ENCODE peak calls at places on chromosome 3, in six cellular contexts. One of them, this sample, is unnamed.
A peak's percentile ranks its signal among the peaks of the same experiment; 100 is the strongest.

GRCh38 chr3:94083261-94083660 is 20.4 kb downstream of the NSUN3 start:
- DNase-seq in WTC11: no peak
- DNase-seq in stimulated activated naive B cell treated with anti-CD40 and anti-IgM and Interleukin-4, amounts not matched to agents 10 μg/mL and 1 μg/mL and 100 μg/mL, for 72 hours: no peak
- DNase-seq in stimulated activated CD4-positive, alpha-beta T cell treated with anti-CD3 and anti-CD28 coated beads, Interleukin-2, amount 100 ng/mL, for 24 hours: no peak
- DNase-seq in HTR-8/SVneo: no peak
- DNase-seq in NCI-H1436: no peak
- DNase-seq in this sample: no peak

GRCh38 chr3:123576119-123576518 is 8.7 kb downstream of the HACD2 start:
- DNase-seq in WTC11: no peak
- DNase-seq in stimulated activated naive B cell treated with anti-CD40 and anti-IgM and Interleukin-4, amounts not matched to agents 10 μg/mL and 1 μg/mL and 100 μg/mL, for 72 hours: peak; percentile 25
- DNase-seq in stimulated activated CD4-positive, alpha-beta T cell treated with anti-CD3 and anti-CD28 coated beads, Interleukin-2, amount 100 ng/mL, for 24 hours: peak; percentile 16
- DNase-seq in HTR-8/SVneo: no peak
- DNase-seq in NCI-H1436: no peak
- DNase-seq in this sample: no peak

GRCh38 chr3:189430166-189430565 is 201.0 kb upstream of the TP63 start:
- DNase-seq in WTC11: no peak
- DNase-seq in stimulated activated naive B cell treated with anti-CD40 and anti-IgM and Interleukin-4, amounts not matched to agents 10 μg/mL and 1 μg/mL and 100 μg/mL, for 72 hours: no peak
- DNase-seq in stimulated activated CD4-positive, alpha-beta T cell treated with anti-CD3 and anti-CD28 coated beads, Interleukin-2, amount 100 ng/mL, for 24 hours: no peak
- DNase-seq in HTR-8/SVneo: no peak
- DNase-seq in NCI-H1436: no peak
- DNase-seq in this sample: no peak

GRCh38 chr3:40877651-40878463 is 321.4 kb upstream of the CTNNB1 start:
- DNase-seq in WTC11: no peak
- DNase-seq in stimulated activated naive B cell treated with anti-CD40 and anti-IgM and Interleukin-4, amounts not matched to agents 10 μg/mL and 1 μg/mL and 100 μg/mL, for 72 hours: no peak
- DNase-seq in stimulated activated CD4-positive, alpha-beta T cell treated with anti-CD3 and anti-CD28 coated beads, Interleukin-2, amount 100 ng/mL, for 24 hours: no peak
- DNase-seq in HTR-8/SVneo: no peak
- DNase-seq in NCI-H1436: no peak
- DNase-seq in this sample: no peak

GRCh38 chr3:178131801-178132200 is 404.4 kb upstream of the KCNMB2 start:
- DNase-seq in WTC11: no peak
- DNase-seq in stimulated activated naive B cell treated with anti-CD40 and anti-IgM and Interleukin-4, amounts not matched to agents 10 μg/mL and 1 μg/mL and 100 μg/mL, for 72 hours: no peak
- DNase-seq in stimulated activated CD4-positive, alpha-beta T cell treated with anti-CD3 and anti-CD28 coated beads, Interleukin-2, amount 100 ng/mL, for 24 hours: no peak
- DNase-seq in HTR-8/SVneo: no peak
- DNase-seq in NCI-H1436: no peak
- DNase-seq in this sample: no peak

GRCh38 chr3:53040361-53040820 is 5.5 kb downstream of the SFMBT1 start:
- DNase-seq in WTC11: no peak
- DNase-seq in stimulated activated naive B cell treated with anti-CD40 and anti-IgM and Interleukin-4, amounts not matched to agents 10 μg/mL and 1 μg/mL and 100 μg/mL, for 72 hours: no peak
- DNase-seq in stimulated activated CD4-positive, alpha-beta T cell treated with anti-CD3 and anti-CD28 coated beads, Interleukin-2, amount 100 ng/mL, for 24 hours: no peak
- DNase-seq in HTR-8/SVneo: no peak
- DNase-seq in NCI-H1436: no peak
- DNase-seq in this sample: no peak

GRCh38 chr3:146796078-146796477 is 190.9 kb upstream of the PLSCR5 start:
- DNase-seq in WTC11: no peak
- DNase-seq in stimulated activated naive B cell treated with anti-CD40 and anti-IgM and Interleukin-4, amounts not matched to agents 10 μg/mL and 1 μg/mL and 100 μg/mL, for 72 hours: no peak
- DNase-seq in stimulated activated CD4-positive, alpha-beta T cell treated with anti-CD3 and anti-CD28 coated beads, Interleukin-2, amount 100 ng/mL, for 24 hours: no peak
- DNase-seq in HTR-8/SVneo: no peak
- DNase-seq in NCI-H1436: no peak
- DNase-seq in this sample: no peak

GRCh38 chr3:49657208-49657915 is 16.8 kb upstream of the APEH start:
- DNase-seq in WTC11: no peak
- DNase-seq in stimulated activated naive B cell treated with anti-CD40 and anti-IgM and Interleukin-4, amounts not matched to agents 10 μg/mL and 1 μg/mL and 100 μg/mL, for 72 hours: no peak
- DNase-seq in stimulated activated CD4-positive, alpha-beta T cell treated with anti-CD3 and anti-CD28 coated beads, Interleukin-2, amount 100 ng/mL, for 24 hours: no peak
- DNase-seq in HTR-8/SVneo: no peak
- DNase-seq in NCI-H1436: no peak
- DNase-seq in this sample: no peak

GRCh38 chr3:94548581-94549316 is 485.9 kb downstream of the NSUN3 start:
- DNase-seq in WTC11: peak; percentile 29
- DNase-seq in stimulated activated naive B cell treated with anti-CD40 and anti-IgM and Interleukin-4, amounts not matched to agents 10 μg/mL and 1 μg/mL and 100 μg/mL, for 72 hours: no peak
- DNase-seq in stimulated activated CD4-positive, alpha-beta T cell treated with anti-CD3 and anti-CD28 coated beads, Interleukin-2, amount 100 ng/mL, for 24 hours: no peak
- DNase-seq in HTR-8/SVneo: no peak
- DNase-seq in NCI-H1436: no peak
- DNase-seq in this sample: no peak

GRCh38 chr3:194269610-194270145 is 81.5 kb downstream of the CPN2 start:
- DNase-seq in WTC11: peak; percentile 83
- DNase-seq in stimulated activated naive B cell treated with anti-CD40 and anti-IgM and Interleukin-4, amounts not matched to agents 10 μg/mL and 1 μg/mL and 100 μg/mL, for 72 hours: no peak
- DNase-seq in stimulated activated CD4-positive, alpha-beta T cell treated with anti-CD3 and anti-CD28 coated beads, Interleukin-2, amount 100 ng/mL, for 24 hours: no peak
- DNase-seq in HTR-8/SVneo: no peak
- DNase-seq in NCI-H1436: no peak
- DNase-seq in this sample: no peak

GRCh38 chr3:39435006-39435748 is 28.7 kb downstream of the RPSA start:
- DNase-seq in WTC11: no peak
- DNase-seq in stimulated activated naive B cell treated with anti-CD40 and anti-IgM and Interleukin-4, amounts not matched to agents 10 μg/mL and 1 μg/mL and 100 μg/mL, for 72 hours: no peak
- DNase-seq in stimulated activated CD4-positive, alpha-beta T cell treated with anti-CD3 and anti-CD28 coated beads, Interleukin-2, amount 100 ng/mL, for 24 hours: no peak
- DNase-seq in HTR-8/SVneo: no peak
- DNase-seq in NCI-H1436: no peak
- DNase-seq in this sample: no peak

GRCh38 chr3:159604151-159604581 is 384.5 kb upstream of the IL12A start:
- DNase-seq in WTC11: no peak
- DNase-seq in stimulated activated naive B cell treated with anti-CD40 and anti-IgM and Interleukin-4, amounts not matched to agents 10 μg/mL and 1 μg/mL and 100 μg/mL, for 72 hours: no peak
- DNase-seq in stimulated activated CD4-positive, alpha-beta T cell treated with anti-CD3 and anti-CD28 coated beads, Interleukin-2, amount 100 ng/mL, for 24 hours: no peak
- DNase-seq in HTR-8/SVneo: no peak
- DNase-seq in NCI-H1436: no peak
- DNase-seq in this sample: no peak

GRCh38 chr3:128432898-128433629 is 33.6 kb downstream of the DNAJB8 start:
- DNase-seq in WTC11: peak; percentile 68
- DNase-seq in stimulated activated naive B cell treated with anti-CD40 and anti-IgM and Interleukin-4, amounts not matched to agents 10 μg/mL and 1 μg/mL and 100 μg/mL, for 72 hours: no peak
- DNase-seq in stimulated activated CD4-positive, alpha-beta T cell treated with anti-CD3 and anti-CD28 coated beads, Interleukin-2, amount 100 ng/mL, for 24 hours: no peak
- DNase-seq in HTR-8/SVneo: no peak
- DNase-seq in NCI-H1436: peak; percentile 19
- DNase-seq in this sample: no peak

GRCh38 chr3:1326546-1326945 is 233.7 kb downstream of the CNTN6 start:
- DNase-seq in WTC11: no peak
- DNase-seq in stimulated activated naive B cell treated with anti-CD40 and anti-IgM and Interleukin-4, amounts not matched to agents 10 μg/mL and 1 μg/mL and 100 μg/mL, for 72 hours: no peak
- DNase-seq in stimulated activated CD4-positive, alpha-beta T cell treated with anti-CD3 and anti-CD28 coated beads, Interleukin-2, amount 100 ng/mL, for 24 hours: no peak
- DNase-seq in HTR-8/SVneo: no peak
- DNase-seq in NCI-H1436: no peak
- DNase-seq in this sample: no peak

GRCh38 chr3:197308591-197308990 is 10.2 kb upstream of the DLG1 start:
- DNase-seq in WTC11: no peak
- DNase-seq in stimulated activated naive B cell treated with anti-CD40 and anti-IgM and Interleukin-4, amounts not matched to agents 10 μg/mL and 1 μg/mL and 100 μg/mL, for 72 hours: no peak
- DNase-seq in stimulated activated CD4-positive, alpha-beta T cell treated with anti-CD3 and anti-CD28 coated beads, Interleukin-2, amount 100 ng/mL, for 24 hours: no peak
- DNase-seq in HTR-8/SVneo: no peak
- DNase-seq in NCI-H1436: no peak
- DNase-seq in this sample: no peak

GRCh38 chr3:39108309-39108708 is 829 bp downstream of the TTC21A start:
- DNase-seq in WTC11: no peak
- DNase-seq in stimulated activated naive B cell treated with anti-CD40 and anti-IgM and Interleukin-4, amounts not matched to agents 10 μg/mL and 1 μg/mL and 100 μg/mL, for 72 hours: peak; percentile 40
- DNase-seq in stimulated activated CD4-positive, alpha-beta T cell treated with anti-CD3 and anti-CD28 coated beads, Interleukin-2, amount 100 ng/mL, for 24 hours: no peak
- DNase-seq in HTR-8/SVneo: no peak
- DNase-seq in NCI-H1436: no peak
- DNase-seq in this sample: no peak

GRCh38 chr3:127412578-127413317 is 124.9 kb upstream of the PRR20G start:
- DNase-seq in WTC11: no peak
- DNase-seq in stimulated activated naive B cell treated with anti-CD40 and anti-IgM and Interleukin-4, amounts not matched to agents 10 μg/mL and 1 μg/mL and 100 μg/mL, for 72 hours: no peak
- DNase-seq in stimulated activated CD4-positive, alpha-beta T cell treated with anti-CD3 and anti-CD28 coated beads, Interleukin-2, amount 100 ng/mL, for 24 hours: no peak
- DNase-seq in HTR-8/SVneo: no peak
- DNase-seq in NCI-H1436: no peak
- DNase-seq in this sample: no peak

GRCh38 chr3:123071146-123071545 is 4.3 kb downstream of the PDIA5 start:
- DNase-seq in WTC11: peak; percentile 46
- DNase-seq in stimulated activated naive B cell treated with anti-CD40 and anti-IgM and Interleukin-4, amounts not matched to agents 10 μg/mL and 1 μg/mL and 100 μg/mL, for 72 hours: no peak
- DNase-seq in stimulated activated CD4-positive, alpha-beta T cell treated with anti-CD3 and anti-CD28 coated beads, Interleukin-2, amount 100 ng/mL, for 24 hours: no peak
- DNase-seq in HTR-8/SVneo: no peak
- DNase-seq in NCI-H1436: peak; percentile 21
- DNase-seq in this sample: peak; percentile 71

GRCh38 chr3:150348500-150348899 is 59.6 kb upstream of the TSC22D2 start:
- DNase-seq in WTC11: no peak
- DNase-seq in stimulated activated naive B cell treated with anti-CD40 and anti-IgM and Interleukin-4, amounts not matched to agents 10 μg/mL and 1 μg/mL and 100 μg/mL, for 72 hours: no peak
- DNase-seq in stimulated activated CD4-positive, alpha-beta T cell treated with anti-CD3 and anti-CD28 coated beads, Interleukin-2, amount 100 ng/mL, for 24 hours: no peak
- DNase-seq in HTR-8/SVneo: peak; percentile 73
- DNase-seq in NCI-H1436: no peak
- DNase-seq in this sample: no peak

GRCh38 chr3:71345429-71346027 is 238.0 kb downstream of the FOXP1 start:
- DNase-seq in WTC11: no peak
- DNase-seq in stimulated activated naive B cell treated with anti-CD40 and anti-IgM and Interleukin-4, amounts not matched to agents 10 μg/mL and 1 μg/mL and 100 μg/mL, for 72 hours: no peak
- DNase-seq in stimulated activated CD4-positive, alpha-beta T cell treated with anti-CD3 and anti-CD28 coated beads, Interleukin-2, amount 100 ng/mL, for 24 hours: no peak
- DNase-seq in HTR-8/SVneo: no peak
- DNase-seq in NCI-H1436: no peak
- DNase-seq in this sample: no peak

This sample was measured in NCI-H1092.